ENCODE peak calls at places on chromosomes 1 and 21, in nine cellular contexts. M is omental fat pad; Y is tibial artery; C is activated CD4-positive, alpha-beta T cell treated with anti-CD3 and anti-CD28 coated beads, Interleukin-2, amount 50 U/mL, for 24 hours; Q is endothelial cell of umbilical vein; W is GM12865; A is mesothelial cell of epicardium; N is Right ventricle myocardium superior; S is stimulated activated CD4-positive, alpha-beta T cell treated with anti-CD3 and anti-CD28 coated beads, Interleukin-2, amount 100 ng/mL, for 48 hours. T is an unnamed sample.
A peak's percentile ranks its signal among the peaks of the same experiment; 100 is the strongest.

GRCh38 chr1:17531682-17532487 is 7.6 kb upstream of the ARHGEF10L start:
- DNase-seq in M (no peak), Y (peak; percentile 95), C (no peak), Q (no peak), W (no peak), A (no peak), N (peak; percentile 87), S (no peak), T (no peak)

GRCh38 chr1:87644500-87645245 is 316.0 kb downstream of the LMO4 start:
- DNase-seq in M (no peak), Y (no peak), C (no peak), Q (no peak), W (no peak), A (no peak), N (no peak), S (no peak), T (no peak)

GRCh38 chr21:17495680-17496079 is 17.2 kb upstream of the CXADR start:
- DNase-seq in M (no peak), Y (no peak), C (no peak), Q (no peak), W (no peak), A (no peak), N (no peak), S (no peak), T (no peak)

GRCh38 chr1:206769331-206769731 is 1.2 kb upstream of the IL19 start:
- DNase-seq in M (no peak), Y (no peak), C (no peak), Q (no peak), W (peak; percentile 98), A (no peak), N (no peak), S (peak; percentile 41), T (no peak)

GRCh38 chr1:14600405-14601150 is 2.1 kb downstream of the KAZN start:
- DNase-seq in M (no peak), Y (no peak), C (no peak), Q (no peak), W (peak; percentile 29), A (no peak), N (no peak), S (no peak), T (no peak)

GRCh38 chr1:75136921-75137641 is 2.9 kb downstream of the LHX8 start:
- DNase-seq in M (no peak), Y (no peak), C (no peak), Q (no peak), W (no peak), A (no peak), N (no peak), S (no peak), T (no peak)

GRCh38 chr1:214833357-214833756 is 230.4 kb downstream of the CENPF start:
- DNase-seq in M (no peak), Y (no peak), C (no peak), Q (no peak), W (no peak), A (no peak), N (no peak), S (no peak), T (peak; percentile 83)

GRCh38 chr1:68188060-68188538 is 44.2 kb downstream of the WLS start:
- DNase-seq in M (no peak), Y (no peak), C (no peak), Q (no peak), W (peak; percentile 16), A (no peak), N (no peak), S (no peak), T (peak; percentile 49)

GRCh38 chr1:2643414-2644077 is 10.7 kb upstream of the MMEL1 start:
- DNase-seq in M (no peak), Y (peak; percentile 53), C (no peak), Q (no peak), W (no peak), A (no peak), N (no peak), S (no peak), T (no peak)

GRCh38 chr1:153510984-153511410 is 24.8 kb downstream of the S100A6 start:
- DNase-seq in M (peak; percentile 75), Y (peak; percentile 87), C (peak; percentile 62), Q (peak; percentile 71), W (peak; percentile 78), A (peak; percentile 89), N (peak; percentile 88), S (peak; percentile 83), T (no peak)

GRCh38 chr1:225481738-225482137 is 53.9 kb upstream of the LBR start:
- DNase-seq in M (no peak), Y (no peak), C (no peak), Q (no peak), W (no peak), A (no peak), N (no peak), S (no peak), T (no peak)

GRCh38 chr1:110408488-110408887 is 994 bp upstream of the LAMTOR5 start:
- DNase-seq in M (no peak), Y (no peak), C (no peak), Q (no peak), W (no peak), A (no peak), N (no peak), S (no peak), T (no peak)

GRCh38 chr1:179938752-179939151 is 15.9 kb upstream of the CEP350 start:
- DNase-seq in M (no peak), Y (no peak), C (no peak), Q (no peak), W (no peak), A (no peak), N (no peak), S (no peak), T (no peak)

GRCh38 chr1:225447649-225448048 is 19.8 kb upstream of the LBR start:
- DNase-seq in M (no peak), Y (peak; percentile 92), C (no peak), Q (no peak), W (no peak), A (no peak), N (no peak), S (no peak), T (no peak)

GRCh38 chr1:220695426-220695825 is 5.3 kb downstream of the C1orf115 start:
- DNase-seq in M (no peak), Y (no peak), C (no peak), Q (no peak), W (no peak), A (no peak), N (no peak), S (no peak), T (no peak)

GRCh38 chr1:225509770-225510169 is 81.9 kb upstream of the LBR start:
- DNase-seq in M (no peak), Y (no peak), C (no peak), Q (peak; percentile 49), W (no peak), A (no peak), N (no peak), S (no peak), T (no peak)

GRCh38 chr21:17793675-17794123 is 25.5 kb downstream of the C21orf91 start:
- DNase-seq in M (no peak), Y (no peak), C (no peak), Q (peak; percentile 8), W (peak; percentile 47), A (no peak), N (no peak), S (no peak), T (no peak)

GRCh38 chr1:172343246-172344099 is 77.0 kb upstream of the C1orf105 start:
- DNase-seq in M (no peak), Y (no peak), C (no peak), Q (peak; percentile 86), W (peak; percentile 76), A (no peak), N (no peak), S (no peak), T (no peak)

GRCh38 chr1:206974154-206974553 is 3.9 kb upstream of the FCAMR start:
- DNase-seq in M (no peak), Y (no peak), C (no peak), Q (no peak), W (no peak), A (no peak), N (no peak), S (no peak), T (no peak)

GRCh38 chr1:208329291-208329690 is 85.1 kb upstream of the PLXNA2 start:
- DNase-seq in M (no peak), Y (no peak), C (no peak), Q (no peak), W (no peak), A (no peak), N (no peak), S (no peak), T (no peak)

GRCh38 chr1:44543064-44543815 is 131.0 kb downstream of the TMEM53 start:
- DNase-seq in M (no peak), Y (no peak), C (no peak), Q (no peak), W (no peak), A (no peak), N (no peak), S (no peak), T (no peak)

GRCh38 chr1:67735806-67736627 is 51.0 kb downstream of the GADD45A start:
- DNase-seq in M (peak; percentile 67), Y (peak; percentile 88), C (no peak), Q (peak; percentile 98), W (peak; percentile 89), A (no peak), N (peak; percentile 75), S (peak; percentile 14), T (peak; percentile 91)

GRCh38 chr1:75276385-75276784 is 142.2 kb downstream of the LHX8 start:
- DNase-seq in M (no peak), Y (no peak), C (no peak), Q (no peak), W (no peak), A (no peak), N (no peak), S (no peak), T (no peak)

GRCh38 chr1:203506821-203507220 is 12.9 kb downstream of the OPTC start:
- DNase-seq in M (no peak), Y (no peak), C (no peak), Q (no peak), W (no peak), A (no peak), N (no peak), S (no peak), T (no peak)

GRCh38 chr1:212791261-212791675 is 309 bp downstream of the NSL1 start:
- DNase-seq in M (no peak), Y (no peak), C (no peak), Q (no peak), W (no peak), A (no peak), N (no peak), S (no peak), T (no peak)

GRCh38 chr1:155050560-155051341 is at the start of gene ADAM15:
- DNase-seq in M (peak; percentile 73), Y (peak; percentile 91), C (peak; percentile 65), Q (peak; percentile 81), W (peak; percentile 81), A (peak; percentile 90), N (peak; percentile 93), S (peak; percentile 82), T (no peak)

GRCh38 chr1:117284408-117285215 is 73.9 kb upstream of the VTCN1 start:
- DNase-seq in M (no peak), Y (no peak), C (no peak), Q (peak; percentile 39), W (peak; percentile 44), A (no peak), N (no peak), S (no peak), T (peak; percentile 18)

GRCh38 chr1:224343679-224344078 is 13.0 kb upstream of the CNIH4 start:
- DNase-seq in M (no peak), Y (no peak), C (no peak), Q (no peak), W (no peak), A (no peak), N (no peak), S (no peak), T (no peak)

GRCh38 chr21:35990609-35991008 is 69.7 kb downstream of the SETD4 start:
- DNase-seq in M (no peak), Y (no peak), C (no peak), Q (no peak), W (no peak), A (no peak), N (no peak), S (no peak), T (no peak)